ENCODE peak calls at places on chromosome 14, in six cellular contexts. One of them, this sample, is unnamed.

GRCh38 chr14:61107896-61108295 is 126.9 kb downstream of the SLC38A6 start:
- DNase-seq in sciatic nerve: no peak
- DNase-seq in pancreas: no peak
- DNase-seq in GDM1: no peak
- DNase-seq in head of caudate nucleus: no peak
- DNase-seq in stimulated activated CD4-positive, alpha-beta T cell treated with anti-CD3 and anti-CD28 coated beads, TNF-alpha, amount 100 ng/mL, for 1 hour: no peak
- DNase-seq in this sample: no peak

GRCh38 chr14:104592292-104592672 is 12.3 kb downstream of the TMEM179 start:
- DNase-seq in stimulated activated CD4-positive, alpha-beta T cell treated with anti-CD3 and anti-CD28 coated beads, TNF-alpha, amount 100 ng/mL, for 1 hour: no peak
- DNase-seq in GDM1: no peak
- DNase-seq in head of caudate nucleus: no peak
- DNase-seq in sciatic nerve: no peak
- DNase-seq in pancreas: no peak
- DNase-seq in this sample: no peak

GRCh38 chr14:31297112-31297511 is 89.5 kb upstream of the HECTD1 start:
- DNase-seq in head of caudate nucleus: no peak
- DNase-seq in GDM1: no peak
- DNase-seq in sciatic nerve: no peak
- DNase-seq in stimulated activated CD4-positive, alpha-beta T cell treated with anti-CD3 and anti-CD28 coated beads, TNF-alpha, amount 100 ng/mL, for 1 hour: no peak
- DNase-seq in pancreas: no peak
- DNase-seq in this sample: no peak

GRCh38 chr14:96256420-96256819 is 410 bp downstream of the BDKRB1 start:
- DNase-seq in sciatic nerve: no peak
- DNase-seq in stimulated activated CD4-positive, alpha-beta T cell treated with anti-CD3 and anti-CD28 coated beads, TNF-alpha, amount 100 ng/mL, for 1 hour: no peak
- DNase-seq in pancreas: no peak
- DNase-seq in head of caudate nucleus: no peak
- DNase-seq in GDM1: no peak
- DNase-seq in this sample: no peak

GRCh38 chr14:77183896-77184295 is 2.3 kb downstream of the TMEM63C start:
- DNase-seq in stimulated activated CD4-positive, alpha-beta T cell treated with anti-CD3 and anti-CD28 coated beads, TNF-alpha, amount 100 ng/mL, for 1 hour: no peak
- DNase-seq in pancreas: no peak
- DNase-seq in GDM1: no peak
- DNase-seq in head of caudate nucleus: no peak
- DNase-seq in sciatic nerve: no peak
- DNase-seq in this sample: no peak

GRCh38 chr14:55382483-55382882 is 29.1 kb downstream of the ATG14 start:
- DNase-seq in head of caudate nucleus: no peak
- DNase-seq in stimulated activated CD4-positive, alpha-beta T cell treated with anti-CD3 and anti-CD28 coated beads, TNF-alpha, amount 100 ng/mL, for 1 hour: no peak
- DNase-seq in sciatic nerve: no peak
- DNase-seq in pancreas: no peak
- DNase-seq in GDM1: no peak
- DNase-seq in this sample: no peak

GRCh38 chr14:65206448-65207096 is 104.3 kb upstream of the MAX start:
- DNase-seq in pancreas: no peak
- DNase-seq in GDM1: peak; percentile 15
- DNase-seq in head of caudate nucleus: no peak
- DNase-seq in stimulated activated CD4-positive, alpha-beta T cell treated with anti-CD3 and anti-CD28 coated beads, TNF-alpha, amount 100 ng/mL, for 1 hour: no peak
- DNase-seq in sciatic nerve: no peak
- DNase-seq in this sample: peak; percentile 74

GRCh38 chr14:65134651-65135579 is 32.6 kb upstream of the MAX start:
- DNase-seq in pancreas: no peak
- DNase-seq in head of caudate nucleus: no peak
- DNase-seq in sciatic nerve: no peak
- DNase-seq in stimulated activated CD4-positive, alpha-beta T cell treated with anti-CD3 and anti-CD28 coated beads, TNF-alpha, amount 100 ng/mL, for 1 hour: no peak
- DNase-seq in GDM1: no peak
- DNase-seq in this sample: peak; percentile 18

GRCh38 chr14:100827751-100828447 is 2.0 kb downstream of the MEG3 start:
- DNase-seq in pancreas: peak; percentile 65
- DNase-seq in head of caudate nucleus: peak; percentile 82
- DNase-seq in stimulated activated CD4-positive, alpha-beta T cell treated with anti-CD3 and anti-CD28 coated beads, TNF-alpha, amount 100 ng/mL, for 1 hour: no peak
- DNase-seq in GDM1: no peak
- DNase-seq in sciatic nerve: no peak
- DNase-seq in this sample: no peak

GRCh38 chr14:75454963-75455546 is 27.2 kb downstream of the JDP2 start:
- DNase-seq in head of caudate nucleus: peak; percentile 58
- DNase-seq in pancreas: peak; percentile 71
- DNase-seq in GDM1: no peak
- DNase-seq in stimulated activated CD4-positive, alpha-beta T cell treated with anti-CD3 and anti-CD28 coated beads, TNF-alpha, amount 100 ng/mL, for 1 hour: no peak
- DNase-seq in sciatic nerve: peak; percentile 83
- DNase-seq in this sample: peak; percentile 91